ENCODE peak calls at places on chromosomes 12 and 14, in six cellular contexts. B is endothelial cell; T is K562; F is stimulated activated CD4-positive, alpha-beta T cell treated with anti-CD3 and anti-CD28 coated beads, Interleukin-15, amount 100 ng/mL, for 1 hour; H is SJSA1; I is RPMI8226. P is an unnamed sample.

GRCh38 chr14:76920572-76921175 is 94.5 kb downstream of the LRRC74A start:
- DNase-seq in B (no peak), T (no peak), F (no peak), H (no peak), I (no peak), P (no peak)

GRCh38 chr12:34219046-34219770 is 196.9 kb downstream of the ALG10 start:
- DNase-seq in B (no peak), T (no peak), F (no peak), H (no peak), I (no peak), P (no peak)

GRCh38 chr12:54439521-54440255 is 20.6 kb upstream of the ITGA5 start:
- DNase-seq in B (no peak), T (peak; percentile 58), F (no peak), H (peak; percentile 27), I (peak; percentile 47), P (peak; percentile 28)

GRCh38 chr14:100361626-100362025 is 38.5 kb downstream of the SLC25A47 start:
- DNase-seq in B (no peak), T (no peak), F (no peak), H (no peak), I (no peak), P (no peak)

GRCh38 chr14:95046711-95047681 is 110.3 kb downstream of the DICER1 start:
- DNase-seq in B (no peak), T (no peak), F (no peak), H (peak; percentile 45), I (no peak), P (no peak)

GRCh38 chr14:54498579-54498978 is 9.8 kb upstream of the GMFB start:
- DNase-seq in B (no peak), T (no peak), F (no peak), H (no peak), I (no peak), P (no peak)

GRCh38 chr12:113262710-113263109 is 41.4 kb downstream of the TPCN1 start:
- DNase-seq in B (no peak), T (no peak), F (no peak), H (no peak), I (no peak), P (no peak)

GRCh38 chr14:73277376-73277775 is 40.1 kb downstream of the PAPLN start:
- DNase-seq in B (no peak), T (no peak), F (no peak), H (no peak), I (no peak), P (no peak)

GRCh38 chr12:124910561-124911478 is 3.6 kb downstream of the UBC start:
- DNase-seq in B (no peak), T (no peak), F (no peak), H (no peak), I (no peak), P (no peak)

GRCh38 chr12:11904124-11904523 is 166.6 kb upstream of the BCL2L14 start:
- DNase-seq in B (no peak), T (no peak), F (no peak), H (no peak), I (no peak), P (no peak)

GRCh38 chr14:62759796-62760195 is 285.5 kb downstream of the KCNH5 start:
- DNase-seq in B (no peak), T (no peak), F (no peak), H (no peak), I (no peak), P (no peak)

GRCh38 chr12:26810330-26810729 is 22.7 kb downstream of the ITPR2 start:
- DNase-seq in B (peak; percentile 15), T (no peak), F (no peak), H (no peak), I (no peak), P (peak; percentile 61)

GRCh38 chr14:103104654-103105511 is 10.4 kb downstream of the EXOC3L4 start:
- DNase-seq in B (peak; percentile 76), T (peak; percentile 71), F (peak; percentile 51), H (no peak), I (peak; percentile 87), P (peak; percentile 70)

GRCh38 chr12:91226-91625 is 24.7 kb downstream of the IQSEC3 start:
- DNase-seq in B (no peak), T (no peak), F (no peak), H (no peak), I (no peak), P (peak; percentile 49)

GRCh38 chr12:105983622-105984325 is 155.0 kb downstream of the NUAK1 start:
- DNase-seq in B (no peak), T (no peak), F (no peak), H (peak; percentile 67), I (peak; percentile 2), P (no peak)

GRCh38 chr12:76085159-76085868 is 829 bp upstream of the NAP1L1 start:
- DNase-seq in B (no peak), T (no peak), F (no peak), H (no peak), I (no peak), P (no peak)

GRCh38 chr12:26691234-26691970 is 141.6 kb downstream of the ITPR2 start:
- DNase-seq in B (no peak), T (peak; percentile 43), F (no peak), H (peak; percentile 84), I (no peak), P (peak; percentile 38)

GRCh38 chr12:105933671-105934665 is 204.8 kb downstream of the NUAK1 start:
- DNase-seq in B (no peak), T (no peak), F (no peak), H (peak; percentile 95), I (no peak), P (peak; percentile 60)

GRCh38 chr12:71158361-71158882 is 623 bp upstream of the TSPAN8 start:
- DNase-seq in B (no peak), T (no peak), F (no peak), H (no peak), I (no peak), P (no peak)

GRCh38 chr14:102558566-102558965 is 33.9 kb upstream of the RCOR1 start:
- DNase-seq in B (no peak), T (no peak), F (no peak), H (no peak), I (no peak), P (no peak)

P was measured in dorsolateral prefrontal cortex.